ENCODE peak calls at places on chromosomes 6 and 20, in six cellular contexts. Q is nephron progenitor cell, O is activated T-cell treated with anti-CD3 and anti-CD28 coated beads for 1 hour, G is osteocyte, D is lower leg skin, S is DMS 273 treated with DMSO at 0.1 percent for 48 hours. X is an unnamed sample.

GRCh38 chr6:44056392-44057237 is 70.6 kb downstream of the MRPL14 start:
- DNase-seq in Q (no peak), O (no peak), G (no peak), D (no peak), S (no peak), X (no peak)

GRCh38 chr6:45256697-45257695 is 71.1 kb upstream of the RUNX2 start:
- DNase-seq in Q (no peak), O (no peak), G (no peak), D (no peak), S (no peak), X (no peak)

GRCh38 chr6:75317503-75318206 is 33.1 kb upstream of the TMEM30A start:
- DNase-seq in Q (no peak), O (no peak), G (no peak), D (no peak), S (no peak), X (no peak)

GRCh38 chr20:62603021-62603906 is 39.0 kb upstream of the SLCO4A1 start:
- DNase-seq in Q (no peak), O (no peak), G (no peak), D (peak; percentile 81), S (no peak), X (no peak)

GRCh38 chr6:4316867-4317400 is 181.6 kb upstream of the ECI2 start:
- DNase-seq in Q (no peak), O (no peak), G (no peak), D (peak; percentile 78), S (no peak), X (no peak)

GRCh38 chr20:61997372-61997771 is 68.3 kb downstream of the TAF4 start:
- DNase-seq in Q (no peak), O (no peak), G (no peak), D (no peak), S (no peak), X (no peak)

GRCh38 chr20:34111057-34111711 is 859 bp downstream of the EIF2S2 start:
- DNase-seq in Q (peak; percentile 30), O (peak; percentile 4), G (no peak), D (no peak), S (no peak), X (no peak)

GRCh38 chr6:100573169-100573568 is 108.4 kb upstream of the SIM1 start:
- DNase-seq in Q (no peak), O (no peak), G (no peak), D (no peak), S (no peak), X (no peak)

GRCh38 chr6:151276112-151276745 is 36.5 kb downstream of the AKAP12 start:
- DNase-seq in Q (peak; percentile 22), O (no peak), G (no peak), D (peak; percentile 20), S (no peak), X (no peak)

GRCh38 chr20:44692932-44693476 is 22.2 kb upstream of the CCN5 start:
- DNase-seq in Q (no peak), O (no peak), G (peak; percentile 93), D (peak; percentile 85), S (no peak), X (no peak)

GRCh38 chr6:125142614-125143013 is 11.0 kb upstream of the TPD52L1 start:
- DNase-seq in Q (no peak), O (no peak), G (no peak), D (no peak), S (no peak), X (no peak)

GRCh38 chr20:48716086-48716485 is 111.7 kb downstream of the PREX1 start:
- DNase-seq in Q (no peak), O (peak; percentile 26), G (no peak), D (no peak), S (no peak), X (no peak)

GRCh38 chr6:11685411-11686093 is 93.1 kb downstream of the ADTRP start:
- DNase-seq in Q (no peak), O (no peak), G (no peak), D (no peak), S (no peak), X (no peak)

GRCh38 chr20:59640267-59640666 is 35.9 kb downstream of the PHACTR3 start:
- DNase-seq in Q (no peak), O (no peak), G (peak; percentile 36), D (no peak), S (no peak), X (no peak)

GRCh38 chr6:5728726-5729434 is 277.8 kb downstream of the NRN1 start:
- DNase-seq in Q (no peak), O (no peak), G (no peak), D (no peak), S (no peak), X (no peak)

GRCh38 chr6:125904871-125905270 is 51.7 kb upstream of the HINT3 start:
- DNase-seq in Q (no peak), O (no peak), G (no peak), D (no peak), S (no peak), X (no peak)

GRCh38 chr6:41748542-41748941 is 1.3 kb upstream of the PGC start:
- DNase-seq in Q (no peak), O (no peak), G (no peak), D (no peak), S (no peak), X (no peak)

GRCh38 chr6:79377830-79378460 is 143.5 kb upstream of the HMGN3 start:
- DNase-seq in Q (no peak), O (no peak), G (no peak), D (no peak), S (no peak), X (no peak)

GRCh38 chr6:1131285-1132079 is 180.4 kb upstream of the FOXQ1 start:
- DNase-seq in Q (no peak), O (no peak), G (peak; percentile 30), D (peak; percentile 58), S (no peak), X (no peak)

GRCh38 chr20:36784900-36785299 is 11.3 kb upstream of the DSN1 start:
- DNase-seq in Q (no peak), O (no peak), G (no peak), D (no peak), S (no peak), X (no peak)

GRCh38 chr20:21995461-21995860 is 290.0 kb downstream of the PAX1 start:
- DNase-seq in Q (no peak), O (no peak), G (no peak), D (no peak), S (no peak), X (no peak)